ENCODE peak calls at places on chromosomes 16 and 17, in eight cellular contexts. One of them, this sample, is unnamed.

GRCh38 chr17:35849469-35850348 is 19.0 kb downstream of the HEATR9 start:
- DNase-seq in mammary epithelial cell: peak
- DNase-seq in GM12865: peak
- DNase-seq in A673: peak
- DNase-seq in HFFc6: peak
- DNase-seq in osteocyte: no peak
- DNase-seq in cardiac fibroblast: peak
- DNase-seq in upper lobe of right lung: no peak
- DNase-seq in this sample: peak

GRCh38 chr16:57606847-57607501 is 21.5 kb upstream of the ADGRG1 start:
- DNase-seq in upper lobe of right lung: no peak
- DNase-seq in mammary epithelial cell: no peak
- DNase-seq in osteocyte: peak
- DNase-seq in cardiac fibroblast: no peak
- DNase-seq in GM12865: no peak
- DNase-seq in HFFc6: no peak
- DNase-seq in A673: no peak
- DNase-seq in this sample: no peak

GRCh38 chr16:20868890-20869289 is 31.3 kb downstream of the DCUN1D3 start:
- DNase-seq in mammary epithelial cell: peak
- DNase-seq in HFFc6: peak
- DNase-seq in upper lobe of right lung: peak
- DNase-seq in A673: no peak
- DNase-seq in cardiac fibroblast: peak
- DNase-seq in osteocyte: no peak
- DNase-seq in GM12865: no peak
- DNase-seq in this sample: no peak

GRCh38 chr16:68892898-68893297 is 49.6 kb downstream of the TANGO6 start:
- DNase-seq in GM12865: peak
- DNase-seq in cardiac fibroblast: no peak
- DNase-seq in osteocyte: no peak
- DNase-seq in A673: no peak
- DNase-seq in HFFc6: no peak
- DNase-seq in upper lobe of right lung: no peak
- DNase-seq in mammary epithelial cell: no peak
- DNase-seq in this sample: no peak

GRCh38 chr17:55264273-55264639 is 504 bp upstream of the HLF start:
- DNase-seq in A673: no peak
- DNase-seq in mammary epithelial cell: no peak
- DNase-seq in osteocyte: no peak
- DNase-seq in HFFc6: no peak
- DNase-seq in GM12865: no peak
- DNase-seq in upper lobe of right lung: no peak
- DNase-seq in cardiac fibroblast: no peak
- DNase-seq in this sample: no peak

GRCh38 chr16:31204871-31205666 is 2.5 kb upstream of the PYCARD start:
- DNase-seq in mammary epithelial cell: no peak
- DNase-seq in GM12865: no peak
- DNase-seq in A673: no peak
- DNase-seq in cardiac fibroblast: no peak
- DNase-seq in HFFc6: no peak
- DNase-seq in osteocyte: no peak
- DNase-seq in upper lobe of right lung: no peak
- DNase-seq in this sample: no peak

GRCh38 chr17:58686980-58687379 is 4.9 kb downstream of the TEX14 start:
- DNase-seq in upper lobe of right lung: no peak
- DNase-seq in GM12865: no peak
- DNase-seq in cardiac fibroblast: no peak
- DNase-seq in A673: no peak
- DNase-seq in mammary epithelial cell: no peak
- DNase-seq in osteocyte: no peak
- DNase-seq in HFFc6: no peak
- DNase-seq in this sample: no peak

GRCh38 chr16:25126820-25127232 is 15.3 kb downstream of the LCMT1 start:
- DNase-seq in GM12865: peak
- DNase-seq in mammary epithelial cell: peak
- DNase-seq in cardiac fibroblast: peak
- DNase-seq in osteocyte: no peak
- DNase-seq in A673: peak
- DNase-seq in upper lobe of right lung: no peak
- DNase-seq in HFFc6: peak
- DNase-seq in this sample: peak

GRCh38 chr17:69978056-69978646 is 96.9 kb upstream of the KCNJ16 start:
- DNase-seq in osteocyte: no peak
- DNase-seq in cardiac fibroblast: peak
- DNase-seq in upper lobe of right lung: no peak
- DNase-seq in A673: no peak
- DNase-seq in mammary epithelial cell: peak
- DNase-seq in HFFc6: no peak
- DNase-seq in GM12865: no peak
- DNase-seq in this sample: peak

GRCh38 chr16:10678655-10679054 is 16.1 kb downstream of the TEKT5 start:
- DNase-seq in A673: peak
- DNase-seq in HFFc6: no peak
- DNase-seq in mammary epithelial cell: no peak
- DNase-seq in cardiac fibroblast: no peak
- DNase-seq in upper lobe of right lung: no peak
- DNase-seq in osteocyte: no peak
- DNase-seq in GM12865: no peak
- DNase-seq in this sample: no peak

GRCh38 chr17:83202002-83203000 is 122.9 kb downstream of the METRNL start:
- DNase-seq in GM12865: no peak
- DNase-seq in upper lobe of right lung: peak
- DNase-seq in A673: no peak
- DNase-seq in cardiac fibroblast: no peak
- DNase-seq in osteocyte: no peak
- DNase-seq in mammary epithelial cell: no peak
- DNase-seq in HFFc6: no peak
- DNase-seq in this sample: no peak

GRCh38 chr17:63843387-63844292 is 1.2 kb upstream of the SMARCD2 start:
- DNase-seq in osteocyte: no peak
- DNase-seq in cardiac fibroblast: peak
- DNase-seq in A673: no peak
- DNase-seq in HFFc6: no peak
- DNase-seq in upper lobe of right lung: no peak
- DNase-seq in mammary epithelial cell: peak
- DNase-seq in GM12865: peak
- DNase-seq in this sample: no peak

GRCh38 chr17:61556224-61557188 is 34.5 kb downstream of the NACA2 start:
- DNase-seq in mammary epithelial cell: no peak
- DNase-seq in A673: no peak
- DNase-seq in GM12865: no peak
- DNase-seq in upper lobe of right lung: no peak
- DNase-seq in osteocyte: no peak
- DNase-seq in HFFc6: no peak
- DNase-seq in cardiac fibroblast: no peak
- DNase-seq in this sample: no peak

GRCh38 chr17:32757963-32758362 is 119.0 kb downstream of the MYO1D start:
- DNase-seq in A673: no peak
- DNase-seq in HFFc6: peak
- DNase-seq in cardiac fibroblast: no peak
- DNase-seq in GM12865: no peak
- DNase-seq in osteocyte: no peak
- DNase-seq in upper lobe of right lung: no peak
- DNase-seq in mammary epithelial cell: peak
- DNase-seq in this sample: peak

DNA sequence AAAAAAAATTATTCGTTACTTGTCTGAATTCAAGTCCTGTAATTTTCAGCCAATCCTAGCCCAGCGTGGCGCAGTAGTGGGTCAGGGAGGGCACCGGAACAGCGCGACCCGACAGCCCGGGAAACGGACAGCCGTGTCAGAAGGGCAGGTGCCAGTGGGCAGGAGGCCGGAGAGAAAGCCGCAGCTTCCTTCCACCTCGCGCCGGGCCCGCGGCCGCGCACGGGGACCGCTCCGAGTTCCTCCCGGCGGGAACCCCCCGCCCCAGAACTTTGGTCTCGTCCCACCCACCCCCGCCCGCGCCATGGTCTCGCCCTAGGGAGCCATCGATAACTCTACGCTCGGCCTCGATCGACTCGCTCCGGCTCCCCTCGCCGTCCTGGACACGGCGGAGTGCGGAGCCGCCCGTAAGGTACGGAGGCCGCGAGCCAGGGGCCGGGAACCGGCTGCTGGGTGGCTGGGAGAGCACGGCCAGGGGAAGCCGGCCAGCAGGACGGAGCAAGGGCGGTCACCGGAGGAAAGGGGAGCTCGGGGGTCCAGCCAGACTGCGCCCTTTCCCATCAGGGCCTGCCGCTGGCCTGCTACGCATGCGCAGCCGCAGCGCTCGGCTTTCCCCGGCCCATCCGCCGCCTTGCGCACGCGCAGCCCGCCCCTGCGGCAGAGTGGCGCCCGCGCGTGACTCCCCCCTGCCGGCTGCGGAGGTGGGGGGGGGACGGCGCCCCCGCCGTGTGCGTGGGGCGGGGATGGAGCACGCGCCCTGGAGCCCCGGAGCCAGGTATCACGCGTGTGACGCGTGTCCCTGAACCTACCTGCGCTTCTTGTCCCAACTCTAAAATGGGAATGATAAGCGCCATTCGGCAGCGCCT is at the start of gene MLST8:
- DNase-seq in HFFc6: peak
- DNase-seq in mammary epithelial cell: peak
- DNase-seq in GM12865: peak
- DNase-seq in osteocyte: peak
- DNase-seq in upper lobe of right lung: peak
- DNase-seq in A673: peak
- DNase-seq in cardiac fibroblast: peak
- DNase-seq in this sample: peak
- TF ChIP-seq CTCF in HFFc6: peak
- TF ChIP-seq CTCF in mammary epithelial cell: no peak
- TF ChIP-seq CTCF in GM12865: peak
- TF ChIP-seq CTCF in osteocyte: peak
- TF ChIP-seq CTCF in upper lobe of right lung: peak
- TF ChIP-seq CTCF in A673: no peak
- TF ChIP-seq CTCF in cardiac fibroblast: no peak
- TF ChIP-seq CTCF in this sample: peak

GRCh38 chr17:30391534-30391933 is 12.8 kb downstream of the CPD start:
- DNase-seq in cardiac fibroblast: no peak
- DNase-seq in mammary epithelial cell: no peak
- DNase-seq in GM12865: no peak
- DNase-seq in A673: no peak
- DNase-seq in HFFc6: no peak
- DNase-seq in upper lobe of right lung: no peak
- DNase-seq in osteocyte: no peak
- DNase-seq in this sample: no peak
- TF ChIP-seq CTCF in cardiac fibroblast: no peak
- TF ChIP-seq CTCF in mammary epithelial cell: no peak
- TF ChIP-seq CTCF in GM12865: no peak
- TF ChIP-seq CTCF in A673: no peak
- TF ChIP-seq CTCF in HFFc6: no peak
- TF ChIP-seq CTCF in upper lobe of right lung: no peak
- TF ChIP-seq CTCF in osteocyte: no peak
- TF ChIP-seq CTCF in this sample: no peak

DNA sequence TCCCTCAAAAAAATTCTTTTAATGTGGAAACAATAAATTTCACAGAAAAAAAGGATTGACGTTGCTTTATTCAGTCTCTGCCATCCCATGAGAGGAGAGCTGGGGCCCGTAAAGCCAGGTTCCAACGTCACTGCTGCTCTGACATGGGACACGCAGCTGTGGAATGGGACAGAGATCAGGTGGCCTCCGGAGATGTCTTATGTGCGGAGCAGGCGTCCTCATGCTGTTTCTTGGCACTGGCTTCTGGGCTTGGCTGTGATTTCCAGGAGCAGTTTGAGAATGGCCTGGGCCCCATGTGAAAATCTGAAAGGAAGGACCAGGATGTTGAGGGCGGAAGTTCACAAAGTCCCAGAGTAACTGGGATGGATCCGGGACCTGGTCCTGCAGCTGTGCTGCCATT is 32.4 kb downstream of the NDEL1 start:
- DNase-seq in upper lobe of right lung: no peak
- DNase-seq in osteocyte: no peak
- DNase-seq in mammary epithelial cell: no peak
- DNase-seq in A673: no peak
- DNase-seq in cardiac fibroblast: no peak
- DNase-seq in GM12865: no peak
- DNase-seq in HFFc6: no peak
- DNase-seq in this sample: no peak
- TF ChIP-seq CTCF in upper lobe of right lung: no peak
- TF ChIP-seq CTCF in osteocyte: no peak
- TF ChIP-seq CTCF in mammary epithelial cell: no peak
- TF ChIP-seq CTCF in A673: no peak
- TF ChIP-seq CTCF in cardiac fibroblast: no peak
- TF ChIP-seq CTCF in GM12865: no peak
- TF ChIP-seq CTCF in HFFc6: no peak
- TF ChIP-seq CTCF in this sample: no peak

GRCh38 chr17:33964344-33964979 is 290.6 kb upstream of the CCL2 start:
- DNase-seq in mammary epithelial cell: no peak
- DNase-seq in HFFc6: no peak
- DNase-seq in upper lobe of right lung: no peak
- DNase-seq in GM12865: peak
- DNase-seq in cardiac fibroblast: no peak
- DNase-seq in osteocyte: no peak
- DNase-seq in A673: no peak
- DNase-seq in this sample: no peak
- TF ChIP-seq CTCF in mammary epithelial cell: no peak
- TF ChIP-seq CTCF in HFFc6: no peak
- TF ChIP-seq CTCF in upper lobe of right lung: peak
- TF ChIP-seq CTCF in GM12865: peak
- TF ChIP-seq CTCF in cardiac fibroblast: no peak
- TF ChIP-seq CTCF in osteocyte: no peak
- TF ChIP-seq CTCF in A673: no peak
- TF ChIP-seq CTCF in this sample: peak

GRCh38 chr16:81996664-81997529 is 14.4 kb downstream of the SDR42E1 start:
- DNase-seq in mammary epithelial cell: peak
- DNase-seq in GM12865: no peak
- DNase-seq in HFFc6: peak
- DNase-seq in A673: peak
- DNase-seq in cardiac fibroblast: peak
- DNase-seq in osteocyte: no peak
- DNase-seq in upper lobe of right lung: no peak
- DNase-seq in this sample: peak
- TF ChIP-seq CTCF in mammary epithelial cell: peak
- TF ChIP-seq CTCF in GM12865: no peak
- TF ChIP-seq CTCF in HFFc6: peak
- TF ChIP-seq CTCF in A673: peak
- TF ChIP-seq CTCF in cardiac fibroblast: peak
- TF ChIP-seq CTCF in osteocyte: peak
- TF ChIP-seq CTCF in upper lobe of right lung: peak
- TF ChIP-seq CTCF in this sample: peak

This sample was measured in foreskin keratinocyte.